ENCODE peak calls at places on chromosomes 12 and 14, in four cellular contexts. One of them, this sample, is unnamed.

GRCh38 chr14:92945959-92946846 is 23.3 kb downstream of the CHGA start:
- DNase-seq in ACHN: peak
- DNase-seq in hippocampal formation: no peak
- DNase-seq in SW480: peak
- DNase-seq in this sample: no peak

GRCh38 chr12:123041042-123041531 is 60.6 kb downstream of the ARL6IP4 start:
- DNase-seq in ACHN: no peak
- DNase-seq in hippocampal formation: no peak
- DNase-seq in SW480: no peak
- DNase-seq in this sample: no peak

GRCh38 chr14:69298131-69299071 is 38.4 kb downstream of the GALNT16 start:
- DNase-seq in ACHN: no peak
- DNase-seq in hippocampal formation: no peak
- DNase-seq in SW480: no peak
- DNase-seq in this sample: no peak

GRCh38 chr12:14896477-14897184 is 11.0 kb upstream of the MGP start:
- DNase-seq in ACHN: no peak
- DNase-seq in hippocampal formation: peak
- DNase-seq in SW480: no peak
- DNase-seq in this sample: no peak

GRCh38 chr12:5088586-5089264 is 45.0 kb downstream of the KCNA5 start:
- DNase-seq in ACHN: no peak
- DNase-seq in hippocampal formation: no peak
- DNase-seq in SW480: no peak
- DNase-seq in this sample: no peak

GRCh38 chr14:102076793-102077759 is 9.8 kb downstream of the HSP90AA1 start:
- DNase-seq in ACHN: no peak
- DNase-seq in hippocampal formation: no peak
- DNase-seq in SW480: no peak
- DNase-seq in this sample: no peak

GRCh38 chr12:79083181-79083580 is 218.6 kb downstream of the SYT1 start:
- DNase-seq in ACHN: peak
- DNase-seq in hippocampal formation: no peak
- DNase-seq in SW480: peak
- DNase-seq in this sample: no peak

GRCh38 chr12:103801709-103802585 is 39.1 kb downstream of the NT5DC3 start:
- DNase-seq in ACHN: no peak
- DNase-seq in hippocampal formation: no peak
- DNase-seq in SW480: no peak
- DNase-seq in this sample: no peak

GRCh38 chr14:75832621-75833297 is 149.0 kb downstream of the TGFB3 start:
- DNase-seq in ACHN: no peak
- DNase-seq in hippocampal formation: no peak
- DNase-seq in SW480: no peak
- DNase-seq in this sample: no peak

GRCh38 chr14:56878766-56879165 is 68.5 kb upstream of the OTX2 start:
- DNase-seq in ACHN: no peak
- DNase-seq in hippocampal formation: no peak
- DNase-seq in SW480: no peak
- DNase-seq in this sample: no peak

GRCh38 chr14:100531591-100532121 is 55.6 kb downstream of the BEGAIN start:
- DNase-seq in ACHN: no peak
- DNase-seq in hippocampal formation: no peak
- DNase-seq in SW480: no peak
- DNase-seq in this sample: peak

GRCh38 chr14:70602254-70602653 is 1.8 kb upstream of the MED6 start:
- DNase-seq in ACHN: no peak
- DNase-seq in hippocampal formation: no peak
- DNase-seq in SW480: no peak
- DNase-seq in this sample: no peak